ENCODE peak calls at places on chromosomes 6 and 20, in ten cellular contexts. R is left ventricle myocardium superior; U is stimulated activated CD4-positive, alpha-beta T cell treated with anti-CD3 and anti-CD28 coated beads, TNF-alpha, amount 100 ng/mL, for 24 hours; P is PC-3; V is HTR-8/SVneo; K is DMS79; A is stimulated activated naive CD8-positive, alpha-beta T cell treated with anti-CD3 and anti-CD28 coated beads, Interleukin-15, amount 100 ng/mL, for 72 hours; S is HuH-7; W is aorta; O is NCI-H1694 treated with DMSO at 0.1 percent for 48 hours. E is an unnamed sample.

GRCh38 chr6:47245745-47246371 is 63.8 kb downstream of the TNFRSF21 start:
- DNase-seq in R (no peak), U (no peak), P (no peak), V (no peak), K (no peak), A (no peak), S (no peak), W (no peak), O (no peak), E (no peak)

GRCh38 chr6:30821862-30822784 is 62.2 kb upstream of the DDR1 start:
- DNase-seq in R (no peak), U (no peak), P (peak; percentile 70), V (no peak), K (no peak), A (no peak), S (no peak), W (no peak), O (no peak), E (no peak)

GRCh38 chr20:17155401-17155800 is 71.4 kb upstream of the PCSK2 start:
- DNase-seq in R (no peak), U (no peak), P (no peak), V (no peak), K (peak; percentile 62), A (no peak), S (no peak), W (no peak), O (no peak), E (no peak)

GRCh38 chr20:5767493-5768098 is 17.4 kb downstream of the SHLD1 start:
- DNase-seq in R (no peak), U (no peak), P (no peak), V (no peak), K (no peak), A (no peak), S (no peak), W (no peak), O (no peak), E (no peak)

GRCh38 chr20:4601630-4602296 is 119.9 kb upstream of the PRND start:
- DNase-seq in R (peak; percentile 88), U (no peak), P (peak; percentile 94), V (peak; percentile 33), K (peak; percentile 20), A (no peak), S (no peak), W (peak; percentile 83), O (no peak), E (no peak)

GRCh38 chr6:142732790-142733189 is 212.2 kb downstream of the HIVEP2 start:
- DNase-seq in R (no peak), U (no peak), P (no peak), V (no peak), K (no peak), A (no peak), S (no peak), W (no peak), O (no peak), E (no peak)

GRCh38 chr20:20793570-20793969 is 81.1 kb upstream of the RALGAPA2 start:
- DNase-seq in R (no peak), U (no peak), P (no peak), V (no peak), K (no peak), A (no peak), S (no peak), W (no peak), O (no peak), E (no peak)

GRCh38 chr6:2245103-2245953 is at the start of gene GMDS:
- DNase-seq in R (peak; percentile 94), U (peak; percentile 65), P (peak; percentile 94), V (peak; percentile 90), K (peak; percentile 7), A (peak; percentile 81), S (peak; percentile 71), W (peak; percentile 94), O (peak; percentile 38), E (no peak)

GRCh38 chr20:21101453-21102251 is 4.5 kb downstream of the LINC00237 start:
- DNase-seq in R (no peak), U (no peak), P (no peak), V (no peak), K (no peak), A (peak; percentile 36), S (no peak), W (peak; percentile 79), O (no peak), E (no peak)

GRCh38 chr6:33264015-33264414 is 7.7 kb downstream of the VPS52 start:
- DNase-seq in R (no peak), U (no peak), P (no peak), V (no peak), K (no peak), A (no peak), S (no peak), W (no peak), O (no peak), E (no peak)

GRCh38 chr20:57250607-57251343 is 15.7 kb downstream of the BMP7 start:
- DNase-seq in R (no peak), U (no peak), P (no peak), V (peak; percentile 59), K (no peak), A (peak; percentile 8), S (no peak), W (no peak), O (no peak), E (no peak)

GRCh38 chr20:49276201-49276894 is 1.5 kb downstream of the ZNFX1 start:
- DNase-seq in R (peak; percentile 36), U (no peak), P (peak; percentile 75), V (peak; percentile 75), K (peak; percentile 68), A (peak; percentile 61), S (peak; percentile 28), W (no peak), O (peak; percentile 17), E (no peak)

GRCh38 chr6:95515975-95516374 is 61.4 kb upstream of the MANEA start:
- DNase-seq in R (no peak), U (no peak), P (no peak), V (no peak), K (no peak), A (no peak), S (no peak), W (no peak), O (no peak), E (no peak)

GRCh38 chr20:4202441-4202840 is 187.1 kb upstream of the RNF24 start:
- DNase-seq in R (no peak), U (no peak), P (no peak), V (no peak), K (no peak), A (no peak), S (no peak), W (no peak), O (no peak), E (no peak)

GRCh38 chr6:65229768-65230167 is 477.3 kb downstream of the EYS start:
- DNase-seq in R (no peak), U (no peak), P (no peak), V (no peak), K (no peak), A (no peak), S (no peak), W (no peak), O (no peak), E (no peak)

GRCh38 chr6:35209081-35209480 is 4.7 kb upstream of the SCUBE3 start:
- DNase-seq in R (no peak), U (no peak), P (no peak), V (no peak), K (peak; percentile 58), A (no peak), S (no peak), W (no peak), O (no peak), E (no peak)

GRCh38 chr20:13142143-13142542 is 78.9 kb upstream of the ISM1 start:
- DNase-seq in R (no peak), U (no peak), P (no peak), V (no peak), K (no peak), A (no peak), S (no peak), W (no peak), O (peak; percentile 5), E (no peak)

GRCh38 chr6:14671261-14671681 is 553.7 kb downstream of the CD83 start:
- DNase-seq in R (peak; percentile 60), U (no peak), P (peak; percentile 63), V (no peak), K (peak; percentile 48), A (no peak), S (no peak), W (no peak), O (no peak), E (no peak)

GRCh38 chr6:143060806-143061596 is at the start of gene AIG1:
- DNase-seq in R (no peak), U (peak; percentile 35), P (no peak), V (peak; percentile 59), K (peak; percentile 44), A (peak; percentile 55), S (peak; percentile 32), W (no peak), O (no peak), E (no peak)

GRCh38 chr6:126174697-126175096 is 165.2 kb upstream of the CENPW start:
- DNase-seq in R (no peak), U (no peak), P (no peak), V (no peak), K (no peak), A (no peak), S (no peak), W (no peak), O (no peak), E (no peak)

GRCh38 chr6:67888886-67889681 is 746.0 kb upstream of the ADGRB3 start:
- DNase-seq in R (no peak), U (no peak), P (no peak), V (peak; percentile 10), K (no peak), A (no peak), S (no peak), W (no peak), O (no peak), E (no peak)

GRCh38 chr6:13488015-13488895 is 855 bp upstream of the GFOD1 start:
- DNase-seq in R (peak; percentile 77), U (no peak), P (no peak), V (no peak), K (no peak), A (no peak), S (no peak), W (peak; percentile 88), O (no peak), E (no peak)

GRCh38 chr6:113414511-113414910 is 442.6 kb upstream of the MARCKS start:
- DNase-seq in R (peak; percentile 36), U (no peak), P (peak; percentile 82), V (peak; percentile 29), K (no peak), A (no peak), S (no peak), W (no peak), O (peak; percentile 28), E (no peak)

GRCh38 chr6:159969921-159970320 is 1.0 kb downstream of the IGF2R start:
- DNase-seq in R (no peak), U (no peak), P (peak; percentile 54), V (peak; percentile 69), K (peak; percentile 8), A (peak; percentile 23), S (peak; percentile 95), W (no peak), O (no peak), E (no peak)

GRCh38 chr6:129598244-129599187 is 111.5 kb downstream of the ARHGAP18 start:
- DNase-seq in R (no peak), U (no peak), P (peak; percentile 81), V (peak; percentile 68), K (no peak), A (peak; percentile 15), S (peak; percentile 52), W (no peak), O (peak; percentile 48), E (peak; percentile 15)

GRCh38 chr6:47146426-47147174 is 104.5 kb upstream of the ADGRF1 start:
- DNase-seq in R (no peak), U (no peak), P (peak; percentile 65), V (no peak), K (no peak), A (no peak), S (no peak), W (no peak), O (no peak), E (no peak)

GRCh38 chr20:63538204-63539091 is 1.3 kb upstream of the PTK6 start:
- DNase-seq in R (no peak), U (no peak), P (peak; percentile 98), V (peak; percentile 95), K (peak; percentile 95), A (no peak), S (peak; percentile 100), W (no peak), O (no peak), E (no peak)

GRCh38 chr20:13222319-13222716 is 1.2 kb downstream of the ISM1 start:
- DNase-seq in R (no peak), U (no peak), P (no peak), V (no peak), K (no peak), A (no peak), S (peak; percentile 36), W (no peak), O (no peak), E (no peak)

E was measured in NCI-H187 treated with DMSO at 0.1 percent for 48 hours.